ENCODE peak calls at places on chromosome 4, in eight cellular contexts. One of them, this sample, is unnamed.
A peak's percentile ranks its signal among the peaks of the same experiment; 100 is the strongest.

GRCh38 chr4:162015090-162015489 is 148.7 kb downstream of the FSTL5 start:
- DNase-seq in dorsolateral prefrontal cortex: no peak
- DNase-seq in tibial nerve: no peak
- DNase-seq in hepatocyte: no peak
- DNase-seq in CD8-positive, alpha-beta T cell: no peak
- DNase-seq in upper lobe of right lung: no peak
- DNase-seq in endodermal cell: no peak
- DNase-seq in ovary: no peak
- DNase-seq in this sample: no peak

GRCh38 chr4:140856692-140857091 is 100.5 kb upstream of the TBC1D9 start:
- DNase-seq in dorsolateral prefrontal cortex: no peak
- DNase-seq in tibial nerve: no peak
- DNase-seq in hepatocyte: peak; percentile 18
- DNase-seq in CD8-positive, alpha-beta T cell: no peak
- DNase-seq in upper lobe of right lung: no peak
- DNase-seq in endodermal cell: peak; percentile 89
- DNase-seq in ovary: no peak
- DNase-seq in this sample: no peak

GRCh38 chr4:86356425-86356824 is 3.4 kb downstream of the MAPK10 start:
- DNase-seq in dorsolateral prefrontal cortex: no peak
- DNase-seq in tibial nerve: no peak
- DNase-seq in hepatocyte: no peak
- DNase-seq in CD8-positive, alpha-beta T cell: no peak
- DNase-seq in upper lobe of right lung: no peak
- DNase-seq in endodermal cell: no peak
- DNase-seq in ovary: no peak
- DNase-seq in this sample: no peak

GRCh38 chr4:79498282-79498681 is 90.3 kb upstream of the GK2 start:
- DNase-seq in dorsolateral prefrontal cortex: no peak
- DNase-seq in tibial nerve: no peak
- DNase-seq in hepatocyte: no peak
- DNase-seq in CD8-positive, alpha-beta T cell: no peak
- DNase-seq in upper lobe of right lung: no peak
- DNase-seq in endodermal cell: no peak
- DNase-seq in ovary: no peak
- DNase-seq in this sample: no peak

GRCh38 chr4:15895517-15895916 is 43.0 kb downstream of the FGFBP1 start:
- DNase-seq in dorsolateral prefrontal cortex: no peak
- DNase-seq in tibial nerve: no peak
- DNase-seq in hepatocyte: no peak
- DNase-seq in CD8-positive, alpha-beta T cell: no peak
- DNase-seq in upper lobe of right lung: no peak
- DNase-seq in endodermal cell: no peak
- DNase-seq in ovary: no peak
- DNase-seq in this sample: no peak

GRCh38 chr4:24103434-24104168 is 213.8 kb upstream of the PPARGC1A start:
- DNase-seq in dorsolateral prefrontal cortex: no peak
- DNase-seq in tibial nerve: no peak
- DNase-seq in hepatocyte: no peak
- DNase-seq in CD8-positive, alpha-beta T cell: no peak
- DNase-seq in upper lobe of right lung: no peak
- DNase-seq in endodermal cell: no peak
- DNase-seq in ovary: peak; percentile 16
- DNase-seq in this sample: no peak

GRCh38 chr4:109007976-109008375 is 245.1 kb upstream of the ETNPPL start:
- DNase-seq in dorsolateral prefrontal cortex: no peak
- DNase-seq in tibial nerve: no peak
- DNase-seq in hepatocyte: no peak
- DNase-seq in CD8-positive, alpha-beta T cell: no peak
- DNase-seq in upper lobe of right lung: no peak
- DNase-seq in endodermal cell: peak; percentile 85
- DNase-seq in ovary: no peak
- DNase-seq in this sample: no peak

GRCh38 chr4:15245006-15245530 is 182.8 kb upstream of the C1QTNF7 start:
- DNase-seq in dorsolateral prefrontal cortex: no peak
- DNase-seq in tibial nerve: no peak
- DNase-seq in hepatocyte: no peak
- DNase-seq in CD8-positive, alpha-beta T cell: no peak
- DNase-seq in upper lobe of right lung: no peak
- DNase-seq in endodermal cell: no peak
- DNase-seq in ovary: no peak
- DNase-seq in this sample: no peak

GRCh38 chr4:23680616-23681518 is 209.0 kb downstream of the PPARGC1A start:
- DNase-seq in dorsolateral prefrontal cortex: no peak
- DNase-seq in tibial nerve: no peak
- DNase-seq in hepatocyte: no peak
- DNase-seq in CD8-positive, alpha-beta T cell: no peak
- DNase-seq in upper lobe of right lung: no peak
- DNase-seq in endodermal cell: no peak
- DNase-seq in ovary: no peak
- DNase-seq in this sample: no peak

GRCh38 chr4:10639100-10639499 is 45.5 kb downstream of the CLNK start:
- DNase-seq in dorsolateral prefrontal cortex: no peak
- DNase-seq in tibial nerve: no peak
- DNase-seq in hepatocyte: no peak
- DNase-seq in CD8-positive, alpha-beta T cell: no peak
- DNase-seq in upper lobe of right lung: no peak
- DNase-seq in endodermal cell: no peak
- DNase-seq in ovary: no peak
- DNase-seq in this sample: no peak

GRCh38 chr4:10640535-10641159 is 43.9 kb downstream of the CLNK start:
- DNase-seq in dorsolateral prefrontal cortex: no peak
- DNase-seq in tibial nerve: peak; percentile 9
- DNase-seq in hepatocyte: no peak
- DNase-seq in CD8-positive, alpha-beta T cell: no peak
- DNase-seq in upper lobe of right lung: no peak
- DNase-seq in endodermal cell: no peak
- DNase-seq in ovary: no peak
- DNase-seq in this sample: no peak

GRCh38 chr4:10639664-10640063 is 44.9 kb downstream of the CLNK start:
- DNase-seq in dorsolateral prefrontal cortex: no peak
- DNase-seq in tibial nerve: no peak
- DNase-seq in hepatocyte: no peak
- DNase-seq in CD8-positive, alpha-beta T cell: no peak
- DNase-seq in upper lobe of right lung: no peak
- DNase-seq in endodermal cell: no peak
- DNase-seq in ovary: no peak
- DNase-seq in this sample: no peak

GRCh38 chr4:10647811-10648210 is 36.8 kb downstream of the CLNK start:
- DNase-seq in dorsolateral prefrontal cortex: no peak
- DNase-seq in tibial nerve: no peak
- DNase-seq in hepatocyte: no peak
- DNase-seq in CD8-positive, alpha-beta T cell: no peak
- DNase-seq in upper lobe of right lung: no peak
- DNase-seq in endodermal cell: no peak
- DNase-seq in ovary: no peak
- DNase-seq in this sample: no peak

DNA sequence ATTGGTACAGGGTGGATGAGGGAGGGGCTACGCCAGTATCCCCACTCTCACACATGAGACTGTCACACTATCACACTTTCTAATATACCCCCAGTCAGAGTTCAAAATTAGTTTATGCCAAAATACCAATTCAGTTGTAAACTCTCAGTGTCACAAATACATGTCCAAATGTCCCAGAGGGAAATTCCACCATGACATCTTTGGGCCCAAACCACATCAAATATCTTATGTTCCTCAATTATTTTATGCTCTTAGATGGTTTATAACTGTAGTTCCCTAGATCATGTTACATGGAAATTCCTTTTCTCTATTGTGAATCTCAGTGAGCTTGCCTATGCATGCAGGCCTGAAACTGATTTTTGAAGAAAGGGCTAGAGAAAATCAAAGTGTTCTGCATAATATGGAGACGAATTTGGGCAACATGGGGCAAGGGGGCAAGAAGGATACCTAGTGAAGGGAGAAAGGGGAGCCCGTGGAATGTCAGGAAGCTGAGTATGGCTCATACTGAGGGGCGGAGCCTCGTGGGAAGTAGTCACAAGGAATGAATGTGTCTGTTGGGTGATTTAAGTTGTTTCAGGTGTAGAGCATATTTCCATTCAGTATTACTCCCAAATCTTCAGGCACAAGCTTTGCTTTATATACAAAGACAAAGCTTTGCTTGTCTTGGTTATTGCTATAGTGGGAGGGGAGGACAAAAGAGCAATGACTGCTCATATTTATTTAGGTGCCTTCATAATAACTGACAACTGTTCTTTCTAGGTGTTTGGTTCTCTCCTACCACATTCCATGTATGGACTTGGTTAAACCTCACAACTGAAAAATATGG is 40.8 kb downstream of the CLNK start:
- DNase-seq in dorsolateral prefrontal cortex: no peak
- DNase-seq in tibial nerve: no peak
- DNase-seq in hepatocyte: no peak
- DNase-seq in CD8-positive, alpha-beta T cell: no peak
- DNase-seq in upper lobe of right lung: no peak
- DNase-seq in endodermal cell: no peak
- DNase-seq in ovary: no peak
- DNase-seq in this sample: no peak
- TF ChIP-seq CTCF in dorsolateral prefrontal cortex: no peak
- TF ChIP-seq CTCF in tibial nerve: no peak
- TF ChIP-seq CTCF in hepatocyte: no peak
- TF ChIP-seq CTCF in CD8-positive, alpha-beta T cell: no peak
- TF ChIP-seq CTCF in upper lobe of right lung: no peak
- TF ChIP-seq CTCF in endodermal cell: no peak
- TF ChIP-seq CTCF in ovary: no peak
- TF ChIP-seq CTCF in this sample: no peak

DNA sequence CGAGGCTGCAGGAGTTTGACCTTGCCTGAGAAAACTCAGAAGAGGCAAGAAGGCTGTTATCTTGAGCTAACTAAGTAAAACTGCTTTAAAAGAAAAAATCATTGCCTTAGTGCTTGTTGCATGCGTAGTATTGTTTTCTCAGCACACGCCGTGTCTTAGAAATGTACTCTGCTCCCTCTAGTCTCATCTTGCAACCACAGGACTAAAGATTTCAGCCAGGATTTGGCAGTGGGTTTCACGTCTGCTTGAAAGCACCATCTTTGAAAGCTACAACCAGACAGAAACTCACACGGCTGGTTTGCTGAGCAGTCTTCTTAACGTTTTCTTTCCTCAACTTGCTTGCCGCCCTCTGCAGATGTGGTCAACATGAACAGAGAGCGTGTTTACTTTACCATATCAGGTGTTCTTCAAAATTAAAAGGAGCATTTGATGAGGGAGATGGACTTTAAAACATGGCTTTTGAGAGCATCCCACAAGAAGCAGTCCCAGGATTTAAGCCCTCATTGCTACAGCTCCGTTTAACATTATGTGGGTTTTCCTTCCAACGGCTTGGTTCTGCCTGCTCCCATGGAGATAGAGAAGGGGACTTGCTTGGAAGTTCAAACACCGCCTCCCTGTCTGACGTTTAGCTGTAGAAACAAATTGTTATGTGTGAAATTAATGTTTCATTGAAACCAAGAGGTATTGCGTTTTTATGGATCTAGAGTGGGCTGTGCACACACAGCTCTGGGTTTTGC is 3.4 kb downstream of the SORCS2 start:
- DNase-seq in dorsolateral prefrontal cortex: peak; percentile 18
- DNase-seq in tibial nerve: no peak
- DNase-seq in hepatocyte: no peak
- DNase-seq in CD8-positive, alpha-beta T cell: no peak
- DNase-seq in upper lobe of right lung: no peak
- DNase-seq in endodermal cell: peak; percentile 36
- DNase-seq in ovary: no peak
- DNase-seq in this sample: no peak
- H3K4me3 ChIP-seq in dorsolateral prefrontal cortex: no peak overlapping the region
- H3K4me3 ChIP-seq in tibial nerve: no peak overlapping the region
- H3K4me3 ChIP-seq in hepatocyte: no peak overlapping the region
- H3K4me3 ChIP-seq in CD8-positive, alpha-beta T cell: no peak overlapping the region
- H3K4me3 ChIP-seq in upper lobe of right lung: no peak overlapping the region
- H3K4me3 ChIP-seq in endodermal cell: no peak overlapping the region
- H3K4me3 ChIP-seq in ovary: no peak overlapping the region
- H3K4me3 ChIP-seq in this sample: no peak overlapping the region

DNA sequence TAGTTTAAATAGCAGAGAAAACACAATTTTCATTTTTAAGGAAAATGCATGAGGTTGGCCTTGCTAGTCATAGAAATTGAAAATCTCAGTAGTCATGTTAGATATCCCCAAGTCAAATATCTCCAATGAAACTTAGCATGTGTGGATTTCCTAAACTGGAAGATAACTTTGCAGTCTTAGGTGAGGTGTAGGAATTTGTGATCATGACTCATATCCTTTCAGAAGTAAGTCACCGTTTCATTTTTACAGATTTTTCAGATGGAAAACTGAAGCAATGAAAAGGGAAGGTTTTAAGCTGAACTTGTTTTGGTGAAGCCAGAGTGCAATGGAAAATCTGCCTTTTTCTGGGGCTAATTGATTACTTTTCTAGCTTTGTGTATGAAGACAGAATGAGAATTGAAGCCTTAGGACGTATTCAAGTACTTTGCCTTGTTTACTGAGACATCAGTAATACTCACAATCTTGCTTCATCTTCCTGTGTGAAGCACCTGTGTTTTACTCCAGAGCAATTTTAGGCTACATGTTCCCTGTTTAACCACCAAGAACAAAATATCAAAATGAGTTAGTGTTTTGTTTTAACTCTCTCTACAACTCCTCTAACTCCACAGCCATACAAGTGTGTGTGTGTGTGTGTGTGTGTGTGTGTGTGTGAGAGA is 1662.8 kb upstream of the ADGRL3 start:
- DNase-seq in dorsolateral prefrontal cortex: no peak
- DNase-seq in tibial nerve: no peak
- DNase-seq in hepatocyte: no peak
- DNase-seq in CD8-positive, alpha-beta T cell: no peak
- DNase-seq in upper lobe of right lung: no peak
- DNase-seq in endodermal cell: no peak
- DNase-seq in ovary: no peak
- DNase-seq in this sample: no peak
- H3K27ac ChIP-seq in dorsolateral prefrontal cortex: peak overlapping the region; percentile 64
- H3K27ac ChIP-seq in tibial nerve: no peak overlapping the region
- H3K27ac ChIP-seq in hepatocyte: no peak overlapping the region
- H3K27ac ChIP-seq in CD8-positive, alpha-beta T cell: no peak overlapping the region
- H3K27ac ChIP-seq in upper lobe of right lung: no peak overlapping the region
- H3K27ac ChIP-seq in endodermal cell: no peak overlapping the region
- H3K27ac ChIP-seq in ovary: no peak overlapping the region
- H3K27ac ChIP-seq in this sample: no peak overlapping the region

GRCh38 chr4:5459236-5459635 is 249.1 kb downstream of the EVC2 start:
- DNase-seq in dorsolateral prefrontal cortex: no peak
- DNase-seq in tibial nerve: no peak
- DNase-seq in hepatocyte: no peak
- DNase-seq in CD8-positive, alpha-beta T cell: no peak
- DNase-seq in upper lobe of right lung: peak; percentile 18
- DNase-seq in endodermal cell: no peak
- DNase-seq in ovary: no peak
- DNase-seq in this sample: no peak

GRCh38 chr4:5458676-5459075 is 249.7 kb downstream of the EVC2 start:
- DNase-seq in dorsolateral prefrontal cortex: no peak
- DNase-seq in tibial nerve: no peak
- DNase-seq in hepatocyte: no peak
- DNase-seq in CD8-positive, alpha-beta T cell: no peak
- DNase-seq in upper lobe of right lung: peak; percentile 7
- DNase-seq in endodermal cell: no peak
- DNase-seq in ovary: no peak
- DNase-seq in this sample: no peak

GRCh38 chr4:5461477-5461876 is 246.9 kb downstream of the EVC2 start:
- DNase-seq in dorsolateral prefrontal cortex: no peak
- DNase-seq in tibial nerve: no peak
- DNase-seq in hepatocyte: no peak
- DNase-seq in CD8-positive, alpha-beta T cell: no peak
- DNase-seq in upper lobe of right lung: peak; percentile 59
- DNase-seq in endodermal cell: no peak
- DNase-seq in ovary: no peak
- DNase-seq in this sample: no peak

GRCh38 chr4:5462254-5462835 is 246.0 kb downstream of the EVC2 start:
- DNase-seq in dorsolateral prefrontal cortex: no peak
- DNase-seq in tibial nerve: no peak
- DNase-seq in hepatocyte: no peak
- DNase-seq in CD8-positive, alpha-beta T cell: no peak
- DNase-seq in upper lobe of right lung: peak; percentile 46
- DNase-seq in endodermal cell: no peak
- DNase-seq in ovary: no peak
- DNase-seq in this sample: no peak

GRCh38 chr4:5460106-5460801 is 248.1 kb downstream of the EVC2 start:
- DNase-seq in dorsolateral prefrontal cortex: no peak
- DNase-seq in tibial nerve: no peak
- DNase-seq in hepatocyte: peak; percentile 43
- DNase-seq in CD8-positive, alpha-beta T cell: no peak
- DNase-seq in upper lobe of right lung: peak; percentile 61
- DNase-seq in endodermal cell: peak; percentile 84
- DNase-seq in ovary: no peak
- DNase-seq in this sample: no peak
- TF ChIP-seq CTCF in dorsolateral prefrontal cortex: peak; percentile 54
- TF ChIP-seq CTCF in tibial nerve: no peak
- TF ChIP-seq CTCF in hepatocyte: peak; percentile 56
- TF ChIP-seq CTCF in CD8-positive, alpha-beta T cell: no peak
- TF ChIP-seq CTCF in upper lobe of right lung: peak; percentile 25
- TF ChIP-seq CTCF in endodermal cell: peak; percentile 83
- TF ChIP-seq CTCF in ovary: no peak
- TF ChIP-seq CTCF in this sample: peak; percentile 8